ENCODE peak calls at places on chromosomes 2 and 18, in five cellular contexts. Q, O, W, G and D are unnamed samples.

GRCh38 chr18:11163668-11164067 is 14.3 kb upstream of the PIEZO2 start:
- DNase-seq in Q (peak), G (no peak), W (no peak), O (peak), D (no peak)

GRCh38 chr2:71712179-71712818 is 258.9 kb downstream of the DYSF start:
- DNase-seq in Q (no peak), G (no peak), O (no peak), W (no peak), D (peak)

GRCh38 chr18:13335903-13336302 is 117.3 kb downstream of the LDLRAD4 start:
- DNase-seq in W (no peak), O (no peak), G (no peak), Q (no peak), D (no peak)

GRCh38 chr2:149049142-149049541 is 10.6 kb downstream of the LYPD6B start:
- DNase-seq in W (no peak), G (peak), O (no peak), Q (no peak), D (no peak)

GRCh38 chr2:25201265-25201664 is 32.9 kb upstream of the POMC start:
- DNase-seq in Q (no peak), O (no peak), W (no peak), G (no peak), D (no peak)

GRCh38 chr2:235055891-235056516 is 104.2 kb downstream of the SH3BP4 start:
- DNase-seq in Q (peak), G (no peak), W (peak), O (peak), D (no peak)

GRCh38 chr2:206084870-206085741 is 868 bp downstream of the INO80D start:
- DNase-seq in O (peak), Q (no peak), W (peak), G (no peak), D (peak)

GRCh38 chr2:187266147-187266546 is 181.9 kb downstream of the CALCRL start:
- DNase-seq in G (no peak), Q (peak), O (no peak), W (no peak), D (no peak)

GRCh38 chr2:6692061-6692460 is 173.6 kb downstream of the CMPK2 start:
- DNase-seq in W (no peak), G (no peak), Q (no peak), O (no peak), D (no peak)

GRCh38 chr18:70468861-70469570 is 180.2 kb downstream of the SOCS6 start:
- DNase-seq in W (no peak), G (no peak), O (no peak), Q (peak), D (no peak)

GRCh38 chr2:37506407-37507068 is 162.1 kb downstream of the QPCT start:
- DNase-seq in W (no peak), G (peak), Q (peak), O (no peak), D (no peak)

GRCh38 chr18:24868760-24869237 is 408.4 kb downstream of the HRH4 start:
- DNase-seq in W (no peak), O (no peak), Q (no peak), G (no peak), D (no peak)

GRCh38 chr2:17976871-17977746 is 98.6 kb downstream of the KCNS3 start:
- DNase-seq in O (no peak), Q (peak), G (peak), W (no peak), D (no peak)

GRCh38 chr18:76052196-76052595 is 442.8 kb downstream of the ZNF516 start:
- DNase-seq in G (no peak), W (no peak), O (no peak), Q (no peak), D (no peak)

GRCh38 chr2:192438239-192438638 is 243.5 kb upstream of the TMEFF2 start:
- DNase-seq in O (no peak), Q (no peak), G (no peak), W (no peak), D (no peak)

GRCh38 chr18:79949571-79950439 is 1.6 kb downstream of the SLC66A2 start:
- DNase-seq in O (peak), W (peak), G (no peak), Q (no peak), D (peak)

GRCh38 chr2:191845248-191845715 is 1.6 kb downstream of the CAVIN2 start:
- DNase-seq in W (no peak), G (no peak), O (no peak), Q (peak), D (peak)

GRCh38 chr18:1014951-1015627 is 110.4 kb downstream of the ADCYAP1 start:
- DNase-seq in G (no peak), Q (peak), W (no peak), O (no peak), D (no peak)

GRCh38 chr2:216651370-216651881 is 18.2 kb downstream of the IGFBP2 start:
- DNase-seq in W (no peak), O (no peak), G (peak), Q (peak), D (no peak)

GRCh38 chr2:12488365-12488972 is 228.3 kb upstream of the TRIB2 start:
- DNase-seq in G (no peak), Q (no peak), O (no peak), W (no peak), D (no peak)

GRCh38 chr2:197358927-197359326 is 48.3 kb upstream of the ANKRD44 start:
- DNase-seq in Q (no peak), W (no peak), O (no peak), G (no peak), D (no peak)

GRCh38 chr18:79614211-79615028 is 65.2 kb upstream of the CTDP1 start:
- DNase-seq in W (no peak), O (peak), G (no peak), Q (no peak), D (peak)

GRCh38 chr2:134917958-134918517 is 584 bp upstream of the CCNT2 start:
- DNase-seq in G (no peak), Q (no peak), W (peak), O (no peak), D (no peak)

GRCh38 chr2:9258953-9259399 is 52.4 kb downstream of the ASAP2 start:
- DNase-seq in O (no peak), W (no peak), Q (peak), G (no peak), D (peak)

GRCh38 chr2:231332872-231333500 is 62.5 kb upstream of the B3GNT7 start:
- DNase-seq in O (no peak), G (no peak), W (no peak), Q (no peak), D (peak)

GRCh38 chr18:76018211-76018610 is 476.8 kb downstream of the ZNF516 start:
- DNase-seq in O (no peak), W (no peak), Q (no peak), G (no peak), D (no peak)

GRCh38 chr2:119225084-119225864 is 1.6 kb downstream of the STEAP3 start:
- DNase-seq in G (no peak), W (peak), Q (no peak), O (peak), D (no peak)

GRCh38 chr2:43186679-43187374 is 39.6 kb downstream of the ZFP36L2 start:
- DNase-seq in Q (no peak), G (no peak), W (no peak), O (no peak), D (peak)

GRCh38 chr18:35137632-35138031 is 96.4 kb downstream of the MAPRE2 start:
- DNase-seq in Q (no peak), O (no peak), G (no peak), W (no peak), D (no peak)

GRCh38 chr2:239293450-239294430 is 107.1 kb downstream of the HDAC4 start:
- DNase-seq in G (no peak), O (no peak), Q (no peak), W (no peak), D (no peak)

GRCh38 chr2:70936979-70937811 is 1.5 kb downstream of the ATP6V1B1 start:
- DNase-seq in W (no peak), Q (no peak), O (peak), G (no peak), D (no peak)

DNA sequence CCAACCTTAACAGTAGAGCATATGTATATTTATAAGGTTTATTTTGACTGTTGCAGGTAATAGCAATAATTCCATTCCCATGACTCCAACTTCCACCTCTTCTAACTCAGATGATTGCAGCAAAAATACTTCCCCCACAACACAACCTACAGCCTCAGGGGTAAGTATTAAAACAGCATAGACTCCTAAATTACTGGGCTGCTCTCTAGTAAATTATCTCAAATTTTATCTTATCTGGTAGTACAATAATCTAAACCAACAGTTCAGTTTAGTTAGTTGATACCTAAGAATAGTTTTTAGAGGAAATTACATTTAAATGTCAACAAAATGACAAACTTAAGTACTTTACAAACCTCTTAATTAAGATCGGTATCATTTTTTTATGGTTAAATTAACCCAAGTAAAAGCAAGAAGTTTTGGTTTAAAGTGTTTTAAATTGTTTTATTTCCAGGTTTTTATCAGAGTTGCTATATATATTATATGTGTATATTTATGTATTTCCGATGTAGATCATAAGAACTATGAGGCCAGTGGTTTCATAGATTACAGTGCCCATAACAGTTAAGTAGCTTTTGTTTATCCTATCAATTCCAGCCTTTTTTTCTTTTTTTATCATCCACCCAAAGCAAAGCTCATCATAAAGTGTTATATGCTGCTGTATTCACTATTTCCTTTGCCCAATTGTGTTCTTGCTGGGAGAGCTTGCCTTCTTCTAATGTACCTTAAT is 13.7 kb downstream of the GATA6 start:
- DNase-seq in Q (no peak), O (no peak), G (no peak), W (no peak), D (no peak)
- TF ChIP-seq CTCF in Q (no peak), O (no peak), G (no peak), W (no peak), D (no peak)

GRCh38 chr2:240374085-240374907 is 61.2 kb upstream of the GPC1 start:
- DNase-seq in G (peak), W (peak), O (no peak), Q (peak), D (peak)

GRCh38 chr2:240379089-240379636 is 56.3 kb upstream of the GPC1 start:
- DNase-seq in O (no peak), W (no peak), G (no peak), Q (no peak), D (no peak)

GRCh38 chr2:240375024-240375645 is 60.3 kb upstream of the GPC1 start:
- DNase-seq in Q (no peak), W (no peak), O (no peak), G (no peak), D (no peak)

GRCh38 chr2:240377366-240377765 is 58.1 kb upstream of the GPC1 start:
- DNase-seq in Q (no peak), W (no peak), O (no peak), G (no peak), D (no peak)

DNA sequence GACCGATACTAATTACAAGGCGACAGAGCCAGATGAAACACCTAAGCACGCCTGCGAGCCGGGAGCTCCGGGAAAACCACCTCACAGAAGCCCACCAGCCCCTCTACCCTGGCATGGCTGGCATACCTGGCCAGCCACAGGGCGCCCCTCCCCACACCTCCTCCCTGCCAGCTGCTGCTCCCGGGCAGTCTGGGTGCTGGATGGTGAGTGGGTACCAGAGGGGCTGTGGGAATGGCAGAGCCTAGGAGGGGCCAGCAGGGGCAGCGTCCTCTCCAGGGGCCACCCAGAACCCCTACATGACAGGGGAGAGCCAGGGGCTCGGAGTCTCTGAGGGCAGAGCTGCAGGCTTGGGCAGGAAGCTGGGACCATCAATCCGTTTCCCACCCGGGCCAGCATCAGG is 58.7 kb upstream of the GPC1 start:
- DNase-seq in W (no peak), O (no peak), Q (no peak), G (no peak), D (no peak)
- TF ChIP-seq CTCF in W (no peak), O (no peak), Q (no peak), G (no peak), D (no peak)

DNA sequence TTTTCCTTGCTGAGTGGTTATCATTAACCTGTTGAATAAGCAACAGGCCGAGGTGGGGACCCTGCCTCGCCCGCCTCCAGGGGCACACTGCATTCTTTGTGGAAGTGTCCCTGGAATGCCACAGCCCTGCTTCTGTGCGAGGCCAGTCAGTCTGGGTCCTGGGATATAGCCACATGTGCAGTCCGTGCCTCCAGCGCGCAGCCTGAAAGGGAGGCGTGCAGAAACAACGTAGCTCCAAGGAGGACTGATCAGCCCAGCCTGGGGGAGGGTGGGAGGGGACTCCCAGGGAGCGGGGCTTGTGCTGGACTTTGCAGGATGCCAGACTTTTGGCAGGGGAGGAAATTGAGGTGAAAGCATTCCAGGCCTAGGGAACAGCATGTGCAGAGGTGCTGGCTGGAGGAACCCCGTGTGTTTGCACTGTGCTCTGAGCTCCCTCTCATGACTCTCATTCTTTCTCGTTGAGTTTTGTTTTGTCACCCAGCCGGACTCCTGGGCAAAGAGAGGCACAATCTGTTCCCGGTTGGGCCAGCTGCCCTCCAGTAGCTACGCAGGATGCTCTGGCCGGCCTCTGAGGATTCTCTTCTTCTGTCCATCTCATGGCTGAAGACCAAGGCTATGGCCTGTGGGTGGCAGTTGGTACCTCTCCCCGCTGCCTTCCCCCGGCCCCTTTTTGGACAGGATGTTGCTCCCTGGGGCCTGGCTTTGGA is 39.7 kb downstream of the HPCAL1 start:
- DNase-seq in O (no peak), Q (no peak), G (no peak), W (no peak), D (peak)
- TF ChIP-seq CTCF in O (no peak), Q (no peak), G (no peak), W (no peak), D (no peak)

GRCh38 chr2:233375490-233376314 is 21.4 kb downstream of the DGKD start:
- DNase-seq in G (no peak), W (no peak), O (no peak), Q (no peak), D (no peak)
- TF ChIP-seq CTCF in G (no peak), W (no peak), O (no peak), Q (no peak), D (no peak)

GRCh38 chr2:23388756-23389514 is 4.0 kb downstream of the KLHL29 start:
- DNase-seq in G (no peak), O (no peak), W (no peak), Q (no peak), D (no peak)
- TF ChIP-seq CTCF in G (no peak), O (no peak), W (no peak), Q (no peak), D (no peak)

DNA sequence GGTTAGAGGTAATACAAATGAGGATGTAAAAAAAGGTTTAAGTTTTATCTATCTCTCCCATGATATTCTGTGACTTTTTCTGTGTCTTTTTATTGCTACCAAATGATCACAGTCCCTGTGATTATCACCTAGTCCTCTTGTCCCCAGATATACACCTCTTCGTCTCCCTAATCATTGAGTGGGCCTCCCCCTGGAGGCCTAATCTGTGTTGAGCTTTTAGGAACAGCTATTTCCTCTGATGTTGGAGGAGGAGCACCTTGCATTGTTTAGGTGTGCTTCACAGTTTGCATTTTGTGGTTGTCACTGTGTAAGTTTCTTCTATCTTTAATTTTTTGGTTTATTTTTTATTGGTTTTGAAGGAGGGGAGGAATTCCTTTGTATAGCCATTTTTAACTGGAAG is 33.3 kb downstream of the CCDC85A start:
- DNase-seq in W (no peak), Q (no peak), G (no peak), O (no peak), D (no peak)
- TF ChIP-seq CTCF in W (no peak), Q (no peak), G (no peak), O (no peak), D (no peak)

DNA sequence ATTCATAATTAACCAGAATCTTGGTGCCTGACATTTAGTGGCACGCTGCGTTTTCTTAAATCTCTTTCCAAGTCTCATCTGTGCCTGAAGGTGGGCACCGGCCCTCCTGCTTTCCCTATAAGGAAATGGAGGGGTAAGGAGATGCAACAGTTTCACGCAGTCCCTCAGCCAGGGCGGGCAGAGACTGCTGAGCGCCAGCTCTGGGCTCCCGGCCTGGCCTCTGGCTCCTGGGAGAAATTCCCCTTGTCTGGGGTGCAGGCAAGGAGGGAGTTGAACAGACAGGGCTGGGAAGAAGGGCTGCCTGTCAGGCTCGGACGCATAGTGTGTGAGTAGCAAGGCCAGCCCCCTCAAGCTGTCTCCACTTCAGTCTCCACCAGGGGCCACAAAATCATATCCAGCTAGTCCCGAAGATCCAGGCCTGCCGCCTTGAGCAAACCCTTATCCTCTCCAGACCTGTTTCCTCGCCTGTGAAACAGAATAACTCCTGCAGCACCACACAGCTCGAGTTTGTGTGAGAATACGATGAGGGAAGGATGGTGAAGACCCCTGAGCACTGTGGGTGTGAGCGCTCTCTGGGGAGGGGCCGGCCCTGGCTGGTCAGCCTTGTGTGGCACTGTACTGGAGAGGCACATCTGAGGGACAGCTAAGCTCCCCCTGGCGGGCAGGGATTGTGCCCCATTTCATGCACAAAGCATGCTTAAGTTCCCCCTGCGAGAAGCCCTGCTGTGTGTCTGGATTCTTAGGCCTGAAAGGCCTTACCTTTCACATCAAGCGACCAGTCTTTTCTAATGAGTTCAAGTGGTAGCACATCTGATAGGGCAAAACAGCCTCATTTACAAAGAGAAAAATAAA is 33.8 kb downstream of the SDC1 start:
- DNase-seq in O (no peak), G (peak), Q (peak), W (peak), D (no peak)
- TF ChIP-seq CTCF in O (no peak), G (peak), Q (peak), W (peak), D (no peak)

GRCh38 chr2:171688129-171688465 is 828 bp downstream of the DYNC1I2 start:
- DNase-seq in W (no peak), Q (peak), O (no peak), G (no peak), D (no peak)

DNA sequence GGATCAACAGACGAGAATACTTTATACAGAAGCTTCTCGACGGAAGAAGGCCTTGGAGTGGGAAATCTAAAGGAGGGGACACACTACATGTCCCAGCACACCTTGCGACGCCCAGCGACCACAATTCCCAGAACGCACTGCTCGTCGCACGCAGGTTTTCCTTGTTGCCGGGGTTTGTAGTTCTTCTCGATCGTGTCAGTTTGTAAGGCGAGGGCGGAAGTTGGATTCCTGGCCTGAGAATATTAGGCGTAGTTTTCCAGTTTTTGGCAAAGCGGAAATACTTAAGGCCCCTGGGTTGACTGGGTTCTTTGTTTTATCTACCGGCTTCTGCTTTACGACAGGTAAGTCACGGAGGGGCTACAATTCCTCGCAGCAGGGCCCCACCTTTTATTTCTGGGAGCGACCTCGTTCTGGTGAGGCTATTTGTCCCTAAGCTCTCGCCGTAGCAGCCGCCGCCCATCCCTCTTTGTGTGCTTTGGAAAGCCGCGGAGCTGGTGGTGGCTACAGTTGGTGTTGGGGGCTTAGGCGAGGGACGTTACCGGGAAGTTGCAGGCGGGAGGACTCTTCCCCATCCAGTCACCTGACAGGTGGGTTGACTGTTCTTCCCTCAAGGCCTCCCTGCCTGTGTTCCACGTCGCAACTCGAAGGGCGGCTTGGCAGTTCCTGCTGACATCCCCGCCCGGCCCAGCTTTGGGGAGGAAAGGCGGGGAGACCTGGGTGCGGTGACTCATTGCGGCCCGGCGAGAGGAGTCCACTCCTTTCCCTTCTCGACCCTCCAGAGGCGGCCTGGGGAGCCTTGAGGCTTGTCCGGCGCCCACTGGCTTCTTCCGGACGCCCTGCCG is at the start of gene DYNC1I2:
- DNase-seq in O (peak), G (peak), Q (peak), W (peak), D (peak)
- TF ChIP-seq CTCF in O (no peak), G (no peak), Q (no peak), W (no peak), D (no peak)

GRCh38 chr2:156192468-156192867 is 140.1 kb downstream of the NR4A2 start:
- DNase-seq in O (no peak), G (no peak), Q (no peak), W (no peak), D (no peak)
- TF ChIP-seq CTCF in O (peak), G (peak), Q (peak), W (no peak), D (no peak)